ENCODE peak calls at places on chromosomes 3 and 15, in four cellular contexts. F is NCI-H510A; P is spleen; M is activated CD4-positive, alpha-beta T cell treated with anti-CD3 and anti-CD28 coated beads, Interleukin-2, amount 50 U/mL, for 24 hours. N is an unnamed sample.
A peak's percentile ranks its signal among the peaks of the same experiment; 100 is the strongest.

GRCh38 chr15:66404532-66404931 is 17.8 kb downstream of the MAP2K1 start:
- DNase-seq in F (no peak), P (no peak), M (no peak), N (no peak)

GRCh38 chr15:30929064-30929669 is 25.5 kb downstream of the FAN1 start:
- DNase-seq in F (peak; percentile 39), P (no peak), M (no peak), N (no peak)

GRCh38 chr3:62708642-62709041 is 166.6 kb downstream of the CADPS start:
- DNase-seq in F (no peak), P (no peak), M (no peak), N (no peak)

GRCh38 chr15:67070892-67071664 is 5.7 kb downstream of the SMAD3 start:
- DNase-seq in F (no peak), P (no peak), M (no peak), N (no peak)

GRCh38 chr15:65183847-65184159 is 1.3 kb downstream of the CLPX start:
- DNase-seq in F (no peak), P (no peak), M (no peak), N (no peak)

GRCh38 chr3:127954642-127955041 is 39.6 kb downstream of the KBTBD12 start:
- DNase-seq in F (no peak), P (no peak), M (no peak), N (no peak)

GRCh38 chr3:17639765-17640164 is 102.7 kb downstream of the TBC1D5 start:
- DNase-seq in F (peak; percentile 7), P (no peak), M (no peak), N (no peak)

GRCh38 chr15:89406756-89407650 is 72.4 kb upstream of the POLG start:
- DNase-seq in F (no peak), P (no peak), M (no peak), N (no peak)

GRCh38 chr3:142724682-142725351 is 983 bp downstream of the TRPC1 start:
- DNase-seq in F (peak; percentile 3), P (peak; percentile 78), M (peak; percentile 14), N (no peak)

GRCh38 chr3:45881031-45882022 is 5.0 kb upstream of the CCR9 start:
- DNase-seq in F (no peak), P (no peak), M (peak; percentile 27), N (no peak)

GRCh38 chr3:170766823-170767575 is 103.0 kb downstream of the RPL22L1 start:
- DNase-seq in F (no peak), P (no peak), M (no peak), N (no peak)

GRCh38 chr15:58423205-58423604 is 8.6 kb upstream of the LIPC start:
- DNase-seq in F (no peak), P (no peak), M (no peak), N (no peak)

GRCh38 chr3:7875858-7876442 is 625.7 kb upstream of the LMCD1 start:
- DNase-seq in F (no peak), P (no peak), M (no peak), N (no peak)

GRCh38 chr3:54853573-54854404 is 74.1 kb downstream of the LRTM1 start:
- DNase-seq in F (peak; percentile 28), P (peak; percentile 87), M (no peak), N (peak; percentile 61)

GRCh38 chr15:75182187-75183131 is 19.2 kb upstream of the C15orf39 start:
- DNase-seq in F (no peak), P (no peak), M (no peak), N (no peak)

GRCh38 chr3:167114619-167115018 is 265.5 kb downstream of the ZBBX start:
- DNase-seq in F (no peak), P (no peak), M (no peak), N (no peak)

GRCh38 chr3:35908366-35909232 is 269.3 kb downstream of the ARPP21 start:
- DNase-seq in F (no peak), P (no peak), M (peak; percentile 20), N (no peak)

GRCh38 chr15:34588046-34588674 is 4.7 kb upstream of the GOLGA8B start:
- DNase-seq in F (peak; percentile 49), P (peak; percentile 66), M (peak; percentile 44), N (no peak)

GRCh38 chr3:192187485-192188051 is 539.8 kb downstream of the FGF12 start:
- DNase-seq in F (no peak), P (no peak), M (no peak), N (no peak)

GRCh38 chr3:196968233-196969000 is at the start of gene PIGZ:
- DNase-seq in F (peak; percentile 39), P (peak; percentile 86), M (no peak), N (no peak)

GRCh38 chr15:58666957-58667356 is 82.5 kb downstream of the ADAM10 start:
- DNase-seq in F (no peak), P (no peak), M (no peak), N (no peak)

GRCh38 chr3:101134331-101134730 is 141.1 kb upstream of the ABI3BP start:
- DNase-seq in F (no peak), P (no peak), M (no peak), N (no peak)

GRCh38 chr3:12775226-12775625 is 16.2 kb upstream of the TMEM40 start:
- DNase-seq in F (no peak), P (no peak), M (no peak), N (no peak)

GRCh38 chr3:9698293-9698692 is 5.3 kb upstream of the CPNE9 start:
- DNase-seq in F (no peak), P (peak; percentile 43), M (no peak), N (no peak)

GRCh38 chr3:46672349-46672695 is 21.2 kb downstream of the ALS2CL start:
- DNase-seq in F (no peak), P (no peak), M (no peak), N (peak; percentile 5)

GRCh38 chr15:82058517-82059204 is 12.8 kb upstream of the MEX3B start:
- DNase-seq in F (no peak), P (no peak), M (no peak), N (no peak)

GRCh38 chr3:43691120-43692002 is 623 bp downstream of the ABHD5 start:
- DNase-seq in F (peak; percentile 40), P (peak; percentile 93), M (peak; percentile 8), N (peak; percentile 29)

GRCh38 chr3:106228271-106228670 is 359.5 kb upstream of the CBLB start:
- DNase-seq in F (no peak), P (no peak), M (no peak), N (no peak)

GRCh38 chr3:127299276-127299675 is 11.4 kb upstream of the PRR20G start:
- DNase-seq in F (no peak), P (no peak), M (no peak), N (no peak)

GRCh38 chr3:122493296-122493695 is 21.4 kb downstream of the KPNA1 start:
- DNase-seq in F (no peak), P (no peak), M (no peak), N (no peak)

GRCh38 chr15:86382341-86382740 is 302.7 kb downstream of the AGBL1 start:
- DNase-seq in F (no peak), P (no peak), M (no peak), N (no peak)

GRCh38 chr3:177177670-177178295 is 19.5 kb downstream of the TBL1XR1 start:
- DNase-seq in F (no peak), P (no peak), M (no peak), N (no peak)

GRCh38 chr15:40081691-40082194 is 26.9 kb downstream of the BMF start:
- DNase-seq in F (no peak), P (peak; percentile 80), M (no peak), N (no peak)

GRCh38 chr3:168878655-168879054 is 782.9 kb upstream of the GOLIM4 start:
- DNase-seq in F (no peak), P (no peak), M (no peak), N (no peak)

GRCh38 chr3:129001101-129001816 is at the start of gene EFCC1:
- DNase-seq in F (peak; percentile 36), P (no peak), M (no peak), N (no peak)

GRCh38 chr15:78944669-78945407 is at the start of gene CTSH:
- DNase-seq in F (peak; percentile 49), P (peak; percentile 96), M (peak; percentile 51), N (peak; percentile 94)

GRCh38 chr3:172846706-172847105 is 96.2 kb downstream of the ECT2 start:
- DNase-seq in F (no peak), P (no peak), M (no peak), N (no peak)

GRCh38 chr3:12965999-12966846 is 107.0 kb downstream of the IQSEC1 start:
- DNase-seq in F (no peak), P (no peak), M (no peak), N (no peak)

GRCh38 chr3:9452417-9452816 is 55.0 kb downstream of the SETD5 start:
- DNase-seq in F (no peak), P (no peak), M (no peak), N (no peak)

N was measured in D721Med.